ENCODE peak calls at places on chromosomes 5 and 9, in ten cellular contexts. One of them, this sample, is unnamed.

GRCh38 chr5:109347252-109347888 is 62.4 kb downstream of the PJA2 start:
- DNase-seq in mammary epithelial cell: no peak
- DNase-seq in PC-3: no peak
- DNase-seq in stomach: no peak
- DNase-seq in AG09319: no peak
- DNase-seq in left ventricle myocardium inferior: no peak
- DNase-seq in A549: no peak
- DNase-seq in astrocyte of the cerebellum: no peak
- DNase-seq in psoas muscle: peak; percentile 36
- DNase-seq in pancreas: no peak
- DNase-seq in this sample: no peak

GRCh38 chr9:120545691-120546565 is 34.0 kb downstream of the CDK5RAP2 start:
- DNase-seq in pancreas: no peak
- DNase-seq in AG09319: no peak
- DNase-seq in astrocyte of the cerebellum: no peak
- DNase-seq in mammary epithelial cell: no peak
- DNase-seq in psoas muscle: no peak
- DNase-seq in stomach: no peak
- DNase-seq in A549: no peak
- DNase-seq in PC-3: no peak
- DNase-seq in left ventricle myocardium inferior: no peak
- DNase-seq in this sample: no peak

GRCh38 chr5:115126303-115126702 is 43.4 kb downstream of the TRIM36 start:
- DNase-seq in A549: no peak
- DNase-seq in left ventricle myocardium inferior: no peak
- DNase-seq in AG09319: no peak
- DNase-seq in pancreas: no peak
- DNase-seq in stomach: no peak
- DNase-seq in PC-3: no peak
- DNase-seq in psoas muscle: no peak
- DNase-seq in mammary epithelial cell: no peak
- DNase-seq in astrocyte of the cerebellum: no peak
- DNase-seq in this sample: no peak

GRCh38 chr9:16410601-16411285 is 459.7 kb downstream of the BNC2 start:
- DNase-seq in PC-3: no peak
- DNase-seq in A549: peak; percentile 85
- DNase-seq in pancreas: no peak
- DNase-seq in psoas muscle: no peak
- DNase-seq in astrocyte of the cerebellum: no peak
- DNase-seq in mammary epithelial cell: peak; percentile 64
- DNase-seq in AG09319: no peak
- DNase-seq in stomach: no peak
- DNase-seq in left ventricle myocardium inferior: no peak
- DNase-seq in this sample: peak; percentile 50

GRCh38 chr9:136543830-136544548 is 1.9 kb downstream of the NOTCH1 start:
- DNase-seq in PC-3: no peak
- DNase-seq in left ventricle myocardium inferior: no peak
- DNase-seq in psoas muscle: no peak
- DNase-seq in mammary epithelial cell: peak; percentile 70
- DNase-seq in stomach: no peak
- DNase-seq in pancreas: no peak
- DNase-seq in astrocyte of the cerebellum: no peak
- DNase-seq in A549: no peak
- DNase-seq in AG09319: no peak
- DNase-seq in this sample: no peak

GRCh38 chr9:115985657-115986056 is 167.9 kb upstream of the PAPPA start:
- DNase-seq in pancreas: no peak
- DNase-seq in psoas muscle: no peak
- DNase-seq in stomach: no peak
- DNase-seq in astrocyte of the cerebellum: no peak
- DNase-seq in AG09319: no peak
- DNase-seq in A549: no peak
- DNase-seq in left ventricle myocardium inferior: no peak
- DNase-seq in mammary epithelial cell: no peak
- DNase-seq in PC-3: no peak
- DNase-seq in this sample: no peak

GRCh38 chr5:180612683-180613082 is 21.4 kb upstream of the SCGB3A1 start:
- DNase-seq in psoas muscle: no peak
- DNase-seq in stomach: no peak
- DNase-seq in AG09319: no peak
- DNase-seq in A549: no peak
- DNase-seq in astrocyte of the cerebellum: no peak
- DNase-seq in left ventricle myocardium inferior: no peak
- DNase-seq in PC-3: no peak
- DNase-seq in mammary epithelial cell: no peak
- DNase-seq in pancreas: no peak
- DNase-seq in this sample: no peak

GRCh38 chr5:136458481-136458880 is 93.1 kb upstream of the TRPC7 start:
- DNase-seq in mammary epithelial cell: no peak
- DNase-seq in stomach: no peak
- DNase-seq in astrocyte of the cerebellum: no peak
- DNase-seq in pancreas: no peak
- DNase-seq in A549: no peak
- DNase-seq in psoas muscle: no peak
- DNase-seq in PC-3: no peak
- DNase-seq in AG09319: no peak
- DNase-seq in left ventricle myocardium inferior: no peak
- DNase-seq in this sample: no peak

GRCh38 chr5:132750471-132751230 is 3.4 kb downstream of the CCNI2 start:
- DNase-seq in left ventricle myocardium inferior: no peak
- DNase-seq in astrocyte of the cerebellum: no peak
- DNase-seq in psoas muscle: no peak
- DNase-seq in PC-3: no peak
- DNase-seq in AG09319: no peak
- DNase-seq in A549: no peak
- DNase-seq in pancreas: no peak
- DNase-seq in mammary epithelial cell: no peak
- DNase-seq in stomach: no peak
- DNase-seq in this sample: no peak

GRCh38 chr9:131008909-131009618 is at the start of gene LAMC3:
- DNase-seq in stomach: no peak
- DNase-seq in AG09319: no peak
- DNase-seq in pancreas: peak; percentile 48
- DNase-seq in left ventricle myocardium inferior: no peak
- DNase-seq in PC-3: peak; percentile 17
- DNase-seq in A549: peak; percentile 52
- DNase-seq in mammary epithelial cell: no peak
- DNase-seq in astrocyte of the cerebellum: no peak
- DNase-seq in psoas muscle: peak; percentile 24
- DNase-seq in this sample: peak; percentile 12

GRCh38 chr5:135879591-135879990 is 16.1 kb downstream of the IL9 start:
- DNase-seq in mammary epithelial cell: no peak
- DNase-seq in A549: no peak
- DNase-seq in psoas muscle: no peak
- DNase-seq in astrocyte of the cerebellum: no peak
- DNase-seq in pancreas: no peak
- DNase-seq in PC-3: no peak
- DNase-seq in AG09319: no peak
- DNase-seq in stomach: no peak
- DNase-seq in left ventricle myocardium inferior: no peak
- DNase-seq in this sample: no peak

GRCh38 chr9:121765021-121765950 is 113.9 kb downstream of the DAB2IP start:
- DNase-seq in left ventricle myocardium inferior: peak; percentile 74
- DNase-seq in astrocyte of the cerebellum: no peak
- DNase-seq in stomach: peak; percentile 73
- DNase-seq in psoas muscle: peak; percentile 61
- DNase-seq in AG09319: no peak
- DNase-seq in A549: peak; percentile 31
- DNase-seq in mammary epithelial cell: peak; percentile 32
- DNase-seq in pancreas: peak; percentile 71
- DNase-seq in PC-3: peak; percentile 63
- DNase-seq in this sample: peak; percentile 84
- TF ChIP-seq CTCF in left ventricle myocardium inferior: peak; percentile 35
- TF ChIP-seq CTCF in astrocyte of the cerebellum: no peak
- TF ChIP-seq CTCF in stomach: no peak
- TF ChIP-seq CTCF in psoas muscle: no peak
- TF ChIP-seq CTCF in AG09319: no peak
- TF ChIP-seq CTCF in A549: no peak
- TF ChIP-seq CTCF in mammary epithelial cell: no peak
- TF ChIP-seq CTCF in pancreas: no peak
- TF ChIP-seq CTCF in PC-3: no peak
- TF ChIP-seq CTCF in this sample: no peak

DNA sequence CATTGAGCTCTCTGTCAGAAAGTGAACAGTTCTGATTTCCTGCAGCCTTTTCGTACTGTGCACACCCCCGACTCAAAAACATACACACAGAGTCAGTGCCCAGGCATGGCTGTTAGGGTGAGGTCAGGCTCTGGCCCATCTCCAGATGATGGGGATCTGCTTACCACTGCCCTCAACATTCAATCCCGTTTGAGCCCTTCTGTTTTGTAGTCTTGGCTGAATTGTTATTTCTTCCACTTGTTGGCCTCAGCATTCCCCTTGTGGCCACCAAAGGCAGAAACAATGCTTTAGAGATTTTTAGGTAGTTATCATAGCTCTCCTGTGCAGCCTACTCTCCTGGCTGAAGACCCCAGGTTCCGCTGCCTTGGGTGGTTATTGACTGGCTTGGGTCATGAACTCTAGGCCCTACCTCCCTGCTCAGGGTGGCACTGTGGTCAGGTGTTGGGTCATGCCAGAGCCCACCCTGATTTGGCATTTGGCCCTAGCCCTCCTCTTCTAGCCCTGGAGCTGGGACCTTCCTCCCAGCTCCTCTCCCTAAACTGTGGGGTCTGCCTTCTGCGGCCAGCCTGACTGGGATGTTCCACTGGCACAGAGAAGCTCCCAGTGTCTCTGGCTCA is 7.8 kb upstream of the MYOZ3 start:
- DNase-seq in left ventricle myocardium inferior: no peak
- DNase-seq in PC-3: peak; percentile 19
- DNase-seq in stomach: no peak
- DNase-seq in A549: no peak
- DNase-seq in psoas muscle: no peak
- DNase-seq in pancreas: no peak
- DNase-seq in astrocyte of the cerebellum: no peak
- DNase-seq in AG09319: no peak
- DNase-seq in mammary epithelial cell: no peak
- DNase-seq in this sample: no peak
- TF ChIP-seq CTCF in left ventricle myocardium inferior: no peak
- TF ChIP-seq CTCF in PC-3: peak; percentile 40
- TF ChIP-seq CTCF in stomach: no peak
- TF ChIP-seq CTCF in A549: no peak
- TF ChIP-seq CTCF in psoas muscle: peak; percentile 6
- TF ChIP-seq CTCF in pancreas: no peak
- TF ChIP-seq CTCF in astrocyte of the cerebellum: peak; percentile 72
- TF ChIP-seq CTCF in AG09319: peak; percentile 41
- TF ChIP-seq CTCF in mammary epithelial cell: peak; percentile 7
- TF ChIP-seq CTCF in this sample: peak; percentile 46

DNA sequence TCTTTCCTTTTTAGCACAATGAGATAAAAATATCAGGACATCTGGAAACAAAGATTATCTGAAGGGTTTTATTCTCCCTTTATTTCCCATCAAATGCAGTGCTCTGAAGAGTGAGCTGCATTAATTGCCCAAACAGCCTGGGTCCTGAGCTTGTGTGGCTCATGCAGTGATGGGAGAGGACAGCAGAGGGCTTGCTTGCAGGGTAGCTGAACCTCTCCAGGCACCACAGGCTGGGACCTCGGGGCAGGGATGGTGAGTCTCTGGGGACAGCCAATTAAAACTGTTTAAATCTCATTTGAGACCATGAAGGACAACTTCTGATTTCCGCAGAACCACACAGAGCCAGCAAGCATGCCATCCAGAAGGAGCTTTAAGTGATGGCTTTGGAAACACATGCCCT is 71.2 kb downstream of the PLAC8L1 start:
- DNase-seq in PC-3: no peak
- DNase-seq in A549: no peak
- DNase-seq in left ventricle myocardium inferior: no peak
- DNase-seq in AG09319: no peak
- DNase-seq in pancreas: no peak
- DNase-seq in psoas muscle: no peak
- DNase-seq in stomach: no peak
- DNase-seq in mammary epithelial cell: no peak
- DNase-seq in astrocyte of the cerebellum: no peak
- DNase-seq in this sample: no peak
- TF ChIP-seq CTCF in PC-3: no peak
- TF ChIP-seq CTCF in A549: no peak
- TF ChIP-seq CTCF in left ventricle myocardium inferior: no peak
- TF ChIP-seq CTCF in AG09319: no peak
- TF ChIP-seq CTCF in pancreas: no peak
- TF ChIP-seq CTCF in psoas muscle: no peak
- TF ChIP-seq CTCF in stomach: no peak
- TF ChIP-seq CTCF in mammary epithelial cell: no peak
- TF ChIP-seq CTCF in astrocyte of the cerebellum: no peak
- TF ChIP-seq CTCF in this sample: no peak

GRCh38 chr5:179276838-179277395 is 68.3 kb downstream of the ADAMTS2 start:
- DNase-seq in mammary epithelial cell: no peak
- DNase-seq in astrocyte of the cerebellum: no peak
- DNase-seq in psoas muscle: no peak
- DNase-seq in AG09319: no peak
- DNase-seq in stomach: no peak
- DNase-seq in PC-3: no peak
- DNase-seq in pancreas: peak; percentile 51
- DNase-seq in A549: no peak
- DNase-seq in left ventricle myocardium inferior: no peak
- DNase-seq in this sample: no peak
- TF ChIP-seq CTCF in mammary epithelial cell: no peak
- TF ChIP-seq CTCF in astrocyte of the cerebellum: no peak
- TF ChIP-seq CTCF in psoas muscle: no peak
- TF ChIP-seq CTCF in AG09319: peak; percentile 6
- TF ChIP-seq CTCF in stomach: no peak
- TF ChIP-seq CTCF in PC-3: no peak
- TF ChIP-seq CTCF in pancreas: no peak
- TF ChIP-seq CTCF in A549: no peak
- TF ChIP-seq CTCF in left ventricle myocardium inferior: peak; percentile 13
- TF ChIP-seq CTCF in this sample: peak; percentile 22

DNA sequence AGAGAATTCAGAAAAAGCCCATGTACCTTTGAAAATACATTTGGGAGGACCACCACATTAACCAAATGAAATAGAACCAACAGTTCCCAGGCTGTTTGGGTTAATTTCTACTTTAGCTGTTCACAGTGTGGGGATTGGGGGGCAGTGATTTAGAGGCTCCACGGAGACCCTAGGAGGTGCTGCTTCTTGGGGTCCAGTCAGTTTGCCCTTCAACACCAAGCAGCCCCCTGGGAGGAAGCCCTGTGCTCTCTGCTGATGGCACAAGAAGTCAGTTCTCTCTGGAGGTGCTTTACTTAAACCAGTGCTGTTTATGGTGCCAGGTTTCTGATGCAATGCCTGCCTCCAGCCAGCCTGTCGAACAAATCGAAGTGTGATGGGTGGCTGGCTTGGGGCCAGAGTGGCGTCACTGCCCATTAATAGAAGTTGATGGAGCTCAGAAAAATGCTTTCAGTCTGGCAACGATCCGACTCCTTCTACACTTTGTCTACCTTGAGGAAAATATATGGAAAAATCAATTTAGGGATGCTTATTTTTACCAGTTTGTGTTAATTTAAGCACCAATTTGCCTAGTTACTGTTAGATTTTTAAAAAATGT is 134.0 kb downstream of the SNX18 start:
- DNase-seq in PC-3: no peak
- DNase-seq in pancreas: peak; percentile 88
- DNase-seq in left ventricle myocardium inferior: peak; percentile 88
- DNase-seq in AG09319: no peak
- DNase-seq in psoas muscle: peak; percentile 80
- DNase-seq in astrocyte of the cerebellum: no peak
- DNase-seq in mammary epithelial cell: peak; percentile 83
- DNase-seq in A549: no peak
- DNase-seq in stomach: peak; percentile 79
- DNase-seq in this sample: peak; percentile 32
- TF ChIP-seq CTCF in PC-3: no peak
- TF ChIP-seq CTCF in pancreas: no peak
- TF ChIP-seq CTCF in left ventricle myocardium inferior: no peak
- TF ChIP-seq CTCF in AG09319: no peak
- TF ChIP-seq CTCF in psoas muscle: no peak
- TF ChIP-seq CTCF in astrocyte of the cerebellum: no peak
- TF ChIP-seq CTCF in mammary epithelial cell: no peak
- TF ChIP-seq CTCF in A549: no peak
- TF ChIP-seq CTCF in stomach: no peak
- TF ChIP-seq CTCF in this sample: no peak

GRCh38 chr5:153827407-153827806 is 211.3 kb downstream of the FAM114A2 start:
- DNase-seq in psoas muscle: no peak
- DNase-seq in pancreas: no peak
- DNase-seq in stomach: no peak
- DNase-seq in AG09319: no peak
- DNase-seq in A549: peak; percentile 3
- DNase-seq in mammary epithelial cell: no peak
- DNase-seq in left ventricle myocardium inferior: no peak
- DNase-seq in PC-3: no peak
- DNase-seq in astrocyte of the cerebellum: no peak
- DNase-seq in this sample: no peak
- TF ChIP-seq CTCF in psoas muscle: no peak
- TF ChIP-seq CTCF in pancreas: no peak
- TF ChIP-seq CTCF in stomach: no peak
- TF ChIP-seq CTCF in AG09319: peak; percentile 19
- TF ChIP-seq CTCF in A549: no peak
- TF ChIP-seq CTCF in mammary epithelial cell: no peak
- TF ChIP-seq CTCF in left ventricle myocardium inferior: no peak
- TF ChIP-seq CTCF in PC-3: peak; percentile 21
- TF ChIP-seq CTCF in astrocyte of the cerebellum: peak; percentile 34
- TF ChIP-seq CTCF in this sample: no peak

This sample was measured in cardiac muscle cell.